ENCODE peak calls at places on chromosome 17, in ten cellular contexts. C is aorta; D is esophagus squamous epithelium; O is upper lobe of left lung; G is GM23338; X is uterus; Q is left lung; W is adrenal gland; S is lower lobe of right lung; A is CD4-positive, CD25-positive, alpha-beta regulatory T cell. T is an unnamed sample.

GRCh38 chr17:13428611-13429042 is 173.1 kb downstream of the HS3ST3A1 start:
- DNase-seq in Q (no peak), O (no peak), W (no peak), S (no peak), C (no peak), A (no peak), X (no peak), D (no peak), G (no peak), T (no peak)

GRCh38 chr17:57636274-57636673 is 108.8 kb downstream of the CCDC182 start:
- DNase-seq in O (no peak), W (no peak), D (no peak), Q (no peak), X (no peak), S (no peak), G (no peak), A (no peak), C (no peak), T (no peak)

GRCh38 chr17:20009052-20009301 is 182 bp upstream of the SPECC1 start:
- DNase-seq in Q (no peak), X (no peak), O (peak; percentile 80), G (peak; percentile 84), C (no peak), W (no peak), S (peak; percentile 84), A (no peak), D (no peak), T (no peak)

GRCh38 chr17:77253611-77254051 is 112.9 kb downstream of the SEC14L1 start:
- DNase-seq in D (no peak), C (no peak), X (no peak), O (no peak), W (no peak), G (peak; percentile 35), A (no peak), S (no peak), Q (peak; percentile 60), T (no peak)

GRCh38 chr17:73644145-73645049 is at the start of gene SDK2:
- DNase-seq in W (no peak), Q (no peak), O (no peak), C (no peak), D (no peak), X (no peak), S (no peak), A (no peak), G (peak; percentile 49), T (no peak)

GRCh38 chr17:9022553-9023388 is 1.5 kb downstream of the NTN1 start:
- DNase-seq in W (no peak), A (no peak), S (no peak), X (no peak), Q (no peak), O (no peak), C (peak; percentile 51), D (no peak), G (peak; percentile 63), T (no peak)

GRCh38 chr17:46044286-46044928 is 45.4 kb downstream of the STH start:
- DNase-seq in X (peak; percentile 76), S (no peak), D (no peak), C (peak; percentile 72), G (peak; percentile 96), A (peak; percentile 53), O (peak; percentile 83), Q (peak; percentile 63), W (peak; percentile 82), T (peak; percentile 32)

GRCh38 chr17:71631483-71631882 is 489.3 kb upstream of the SOX9 start:
- DNase-seq in Q (no peak), G (no peak), C (no peak), O (no peak), X (no peak), S (no peak), D (no peak), A (no peak), W (no peak), T (no peak)

GRCh38 chr17:7475764-7476422 is 3.5 kb downstream of the ZBTB4 start:
- DNase-seq in X (peak; percentile 59), D (no peak), Q (peak; percentile 77), C (peak; percentile 70), G (no peak), O (peak; percentile 78), W (peak; percentile 73), S (peak; percentile 70), A (no peak), T (no peak)

GRCh38 chr17:48129981-48130380 is 22.4 kb downstream of the SNX11 start:
- DNase-seq in A (no peak), Q (no peak), G (no peak), S (no peak), D (no peak), W (no peak), C (no peak), X (no peak), O (no peak), T (no peak)

GRCh38 chr17:49873466-49873865 is 25.6 kb upstream of the TAC4 start:
- DNase-seq in S (no peak), C (no peak), W (no peak), O (peak; percentile 86), X (no peak), D (no peak), A (no peak), G (no peak), Q (peak; percentile 54), T (no peak)

GRCh38 chr17:48351916-48352332 is 78.1 kb downstream of the SKAP1 start:
- DNase-seq in Q (no peak), G (peak; percentile 53), C (no peak), W (no peak), D (no peak), A (peak; percentile 48), O (no peak), S (no peak), X (no peak), T (no peak)

GRCh38 chr17:73772107-73772705 is 128.0 kb upstream of the SDK2 start:
- DNase-seq in X (no peak), S (no peak), W (no peak), O (no peak), G (no peak), C (no peak), A (no peak), D (no peak), Q (no peak), T (no peak)

GRCh38 chr17:59769891-59770290 is 62.4 kb downstream of the VMP1 start:
- DNase-seq in W (no peak), O (no peak), C (no peak), G (no peak), Q (no peak), S (no peak), D (no peak), A (no peak), X (no peak), T (no peak)

GRCh38 chr17:55442953-55443683 is 21.5 kb upstream of the MMD start:
- DNase-seq in W (no peak), C (no peak), X (no peak), Q (no peak), D (no peak), A (no peak), G (no peak), O (no peak), S (no peak), T (no peak)

DNA sequence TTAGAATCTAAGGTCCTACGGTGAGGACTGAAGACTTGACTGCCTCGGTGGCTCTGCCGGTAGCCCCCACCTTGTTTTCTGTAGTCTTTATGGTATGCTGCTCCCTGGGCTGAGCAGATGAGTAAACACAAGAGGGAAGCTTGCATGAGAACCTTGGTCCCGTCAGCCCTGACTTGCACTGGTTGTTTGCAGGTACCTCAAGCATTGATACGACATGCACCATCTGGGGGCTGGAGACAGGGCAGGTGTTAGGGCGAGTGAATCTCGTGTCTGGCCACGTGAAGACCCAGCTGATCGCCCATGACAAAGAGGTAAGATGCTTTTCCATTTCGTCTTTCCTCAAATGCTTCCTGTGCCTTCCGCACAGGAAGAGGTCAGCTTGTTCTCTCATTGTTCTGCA is 21.1 kb upstream of the TACO1 start:
- DNase-seq in O (no peak), X (no peak), D (no peak), Q (no peak), A (no peak), C (no peak), W (no peak), S (no peak), G (peak; percentile 40), T (no peak)
- H3K36me3 ChIP-seq in O (peaks cover 30% of the 10 kb centered on the region), X (no peaks in the 10 kb centered on the region), D (peaks cover 67% of the 10 kb centered on the region), Q (no peaks in the 10 kb centered on the region), A (peaks cover 56% of the 10 kb centered on the region), C (peaks cover 14% of the 10 kb centered on the region), W (no peaks in the 10 kb centered on the region), S (peaks cover 61% of the 10 kb centered on the region), G (peaks cover 7% of the 10 kb centered on the region), T (peaks cover 38% of the 10 kb centered on the region)

GRCh38 chr17:28920191-28920590 is 17.3 kb upstream of the DHRS13 start:
- DNase-seq in D (no peak), O (no peak), A (no peak), S (no peak), Q (no peak), X (no peak), W (no peak), G (no peak), C (no peak), T (no peak)
- H3K36me3 ChIP-seq in D (peaks cover 100% of the 10 kb centered on the region), O (peaks cover 77% of the 10 kb centered on the region), A (peaks cover 90% of the 10 kb centered on the region), S (peaks cover 100% of the 10 kb centered on the region), Q (no peaks in the 10 kb centered on the region), X (no peaks in the 10 kb centered on the region), W (no peaks in the 10 kb centered on the region), G (peaks cover 82% of the 10 kb centered on the region), C (peaks cover 11% of the 10 kb centered on the region), T (peaks cover 76% of the 10 kb centered on the region)

GRCh38 chr17:3808701-3809100 is 7.7 kb upstream of the ITGAE start:
- DNase-seq in O (no peak), W (no peak), G (no peak), X (no peak), D (no peak), C (no peak), S (no peak), Q (no peak), A (no peak), T (no peak)
- H3K36me3 ChIP-seq in O (peaks cover 21% of the 10 kb centered on the region), W (no peaks in the 10 kb centered on the region), G (peaks cover 27% of the 10 kb centered on the region), X (no peaks in the 10 kb centered on the region), D (peaks cover 84% of the 10 kb centered on the region), C (no peaks in the 10 kb centered on the region), S (peaks cover 76% of the 10 kb centered on the region), Q (no peaks in the 10 kb centered on the region), A (peaks cover 45% of the 10 kb centered on the region), T (peaks cover 21% of the 10 kb centered on the region)

GRCh38 chr17:81612172-81612571 is 24.7 kb downstream of the NPLOC4 start:
- DNase-seq in Q (no peak), D (no peak), S (no peak), X (no peak), W (no peak), C (no peak), O (no peak), A (no peak), G (no peak), T (no peak)

GRCh38 chr17:81607431-81607830 is 29.5 kb downstream of the NPLOC4 start:
- DNase-seq in A (no peak), D (no peak), O (no peak), X (no peak), Q (no peak), G (no peak), W (no peak), C (no peak), S (no peak), T (no peak)

GRCh38 chr17:81608082-81608481 is 28.8 kb downstream of the NPLOC4 start:
- DNase-seq in S (peak; percentile 28), O (no peak), Q (no peak), G (no peak), X (no peak), C (no peak), D (no peak), W (no peak), A (no peak), T (no peak)

GRCh38 chr17:81609541-81610353 is 27.2 kb downstream of the NPLOC4 start:
- DNase-seq in X (no peak), C (no peak), W (peak; percentile 45), O (no peak), Q (no peak), S (no peak), G (peak; percentile 31), A (no peak), D (no peak), T (no peak)

GRCh38 chr17:81608605-81609004 is 28.3 kb downstream of the NPLOC4 start:
- DNase-seq in G (no peak), W (no peak), X (no peak), D (no peak), O (no peak), S (peak; percentile 22), Q (no peak), A (no peak), C (no peak), T (no peak)
- H3K36me3 ChIP-seq in G (peaks cover 67% of the 10 kb centered on the region), W (no peaks in the 10 kb centered on the region), X (no peaks in the 10 kb centered on the region), D (peaks cover 98% of the 10 kb centered on the region), O (peaks cover 71% of the 10 kb centered on the region), S (peaks cover 94% of the 10 kb centered on the region), Q (no peaks in the 10 kb centered on the region), A (peaks cover 74% of the 10 kb centered on the region), C (no peaks in the 10 kb centered on the region), T (peaks cover 47% of the 10 kb centered on the region)

T was measured in CD8-positive, alpha-beta memory T cell.